ENCODE peak calls at places on chromosomes 16 and 17, in ten cellular contexts. One of them, this sample, is unnamed. For H3K4me1, the result is how much of the 10 kb centered on the place peaks cover.

GRCh38 chr16:10688291-10688690 is 6.4 kb downstream of the TEKT5 start:
- DNase-seq in A673: no peak
- DNase-seq in A549: no peak
- DNase-seq in DND-41: no peak
- DNase-seq in thoracic aorta: no peak
- DNase-seq in tibial artery: no peak
- DNase-seq in pancreas: peak
- DNase-seq in left ventricle myocardium inferior: no peak
- DNase-seq in ovary: no peak
- DNase-seq in IMR-90: no peak
- DNase-seq in this sample: no peak

GRCh38 chr16:57500578-57501111 is 14.4 kb upstream of the DOK4 start:
- DNase-seq in thoracic aorta: no peak
- DNase-seq in A549: no peak
- DNase-seq in DND-41: peak
- DNase-seq in pancreas: peak
- DNase-seq in A673: no peak
- DNase-seq in IMR-90: no peak
- DNase-seq in tibial artery: no peak
- DNase-seq in left ventricle myocardium inferior: peak
- DNase-seq in ovary: no peak
- DNase-seq in this sample: peak

GRCh38 chr16:89288577-89288844 is 71.0 kb downstream of the ZNF778 start:
- DNase-seq in left ventricle myocardium inferior: no peak
- DNase-seq in pancreas: no peak
- DNase-seq in A673: no peak
- DNase-seq in ovary: no peak
- DNase-seq in A549: no peak
- DNase-seq in tibial artery: no peak
- DNase-seq in thoracic aorta: no peak
- DNase-seq in IMR-90: no peak
- DNase-seq in DND-41: no peak
- DNase-seq in this sample: no peak

GRCh38 chr16:75138636-75139035 is 9.7 kb upstream of the ZFP1 start:
- DNase-seq in ovary: no peak
- DNase-seq in DND-41: no peak
- DNase-seq in thoracic aorta: no peak
- DNase-seq in left ventricle myocardium inferior: no peak
- DNase-seq in A549: no peak
- DNase-seq in pancreas: no peak
- DNase-seq in tibial artery: no peak
- DNase-seq in A673: peak
- DNase-seq in IMR-90: no peak
- DNase-seq in this sample: no peak

GRCh38 chr16:22109258-22109898 is 17.0 kb downstream of the VWA3A start:
- DNase-seq in thoracic aorta: no peak
- DNase-seq in A549: no peak
- DNase-seq in left ventricle myocardium inferior: no peak
- DNase-seq in tibial artery: no peak
- DNase-seq in DND-41: no peak
- DNase-seq in A673: no peak
- DNase-seq in ovary: no peak
- DNase-seq in pancreas: no peak
- DNase-seq in IMR-90: no peak
- DNase-seq in this sample: no peak

GRCh38 chr16:69555437-69555836 is 10.3 kb upstream of the NFAT5 start:
- DNase-seq in A549: no peak
- DNase-seq in ovary: no peak
- DNase-seq in DND-41: no peak
- DNase-seq in thoracic aorta: no peak
- DNase-seq in tibial artery: no peak
- DNase-seq in left ventricle myocardium inferior: no peak
- DNase-seq in IMR-90: no peak
- DNase-seq in A673: no peak
- DNase-seq in pancreas: no peak
- DNase-seq in this sample: no peak

GRCh38 chr16:83853834-83854233 is 45.1 kb upstream of the MLYCD start:
- DNase-seq in left ventricle myocardium inferior: no peak
- DNase-seq in pancreas: no peak
- DNase-seq in DND-41: no peak
- DNase-seq in thoracic aorta: no peak
- DNase-seq in IMR-90: no peak
- DNase-seq in A549: no peak
- DNase-seq in ovary: no peak
- DNase-seq in A673: no peak
- DNase-seq in tibial artery: no peak
- DNase-seq in this sample: no peak

GRCh38 chr17:27236710-27237315 is 57.1 kb upstream of the WSB1 start:
- DNase-seq in left ventricle myocardium inferior: peak
- DNase-seq in IMR-90: peak
- DNase-seq in pancreas: peak
- DNase-seq in A673: peak
- DNase-seq in tibial artery: peak
- DNase-seq in A549: peak
- DNase-seq in DND-41: peak
- DNase-seq in ovary: peak
- DNase-seq in thoracic aorta: no peak
- DNase-seq in this sample: no peak

GRCh38 chr16:67922740-67923139 is 8.9 kb downstream of the CTRL start:
- DNase-seq in A549: no peak
- DNase-seq in pancreas: no peak
- DNase-seq in tibial artery: no peak
- DNase-seq in thoracic aorta: no peak
- DNase-seq in DND-41: no peak
- DNase-seq in IMR-90: no peak
- DNase-seq in ovary: no peak
- DNase-seq in A673: no peak
- DNase-seq in left ventricle myocardium inferior: no peak
- DNase-seq in this sample: no peak

GRCh38 chr16:67917140-67917851 is 14.4 kb downstream of the CTRL start:
- DNase-seq in left ventricle myocardium inferior: peak
- DNase-seq in thoracic aorta: no peak
- DNase-seq in tibial artery: no peak
- DNase-seq in IMR-90: peak
- DNase-seq in A549: no peak
- DNase-seq in ovary: no peak
- DNase-seq in A673: no peak
- DNase-seq in pancreas: no peak
- DNase-seq in DND-41: no peak
- DNase-seq in this sample: no peak

GRCh38 chr16:67922221-67922620 is 9.4 kb downstream of the CTRL start:
- DNase-seq in tibial artery: no peak
- DNase-seq in A673: no peak
- DNase-seq in DND-41: no peak
- DNase-seq in A549: no peak
- DNase-seq in IMR-90: peak
- DNase-seq in left ventricle myocardium inferior: no peak
- DNase-seq in pancreas: no peak
- DNase-seq in ovary: no peak
- DNase-seq in thoracic aorta: no peak
- DNase-seq in this sample: no peak

GRCh38 chr16:67917852-67918236 is 13.8 kb downstream of the CTRL start:
- DNase-seq in A673: peak
- DNase-seq in A549: peak
- DNase-seq in left ventricle myocardium inferior: no peak
- DNase-seq in ovary: no peak
- DNase-seq in pancreas: no peak
- DNase-seq in tibial artery: no peak
- DNase-seq in DND-41: no peak
- DNase-seq in thoracic aorta: no peak
- DNase-seq in IMR-90: peak
- DNase-seq in this sample: no peak

GRCh38 chr16:67919618-67920210 is 11.9 kb downstream of the CTRL start:
- DNase-seq in A549: no peak
- DNase-seq in ovary: no peak
- DNase-seq in thoracic aorta: no peak
- DNase-seq in DND-41: no peak
- DNase-seq in left ventricle myocardium inferior: no peak
- DNase-seq in tibial artery: no peak
- DNase-seq in IMR-90: no peak
- DNase-seq in A673: no peak
- DNase-seq in pancreas: no peak
- DNase-seq in this sample: no peak
- TF ChIP-seq CTCF in A549: no peak
- TF ChIP-seq CTCF in ovary: no peak
- TF ChIP-seq CTCF in thoracic aorta: no peak
- TF ChIP-seq CTCF in DND-41: peak
- TF ChIP-seq CTCF in left ventricle myocardium inferior: peak
- TF ChIP-seq CTCF in tibial artery: no peak
- TF ChIP-seq CTCF in IMR-90: peak
- TF ChIP-seq CTCF in A673: no peak
- TF ChIP-seq CTCF in pancreas: no peak
- TF ChIP-seq CTCF in this sample: no peak

GRCh38 chr17:56887552-56888467 is 26.0 kb downstream of the TRIM25 start:
- DNase-seq in pancreas: no peak
- DNase-seq in A549: no peak
- DNase-seq in thoracic aorta: no peak
- DNase-seq in DND-41: no peak
- DNase-seq in IMR-90: peak
- DNase-seq in left ventricle myocardium inferior: no peak
- DNase-seq in A673: no peak
- DNase-seq in tibial artery: no peak
- DNase-seq in ovary: no peak
- DNase-seq in this sample: no peak

GRCh38 chr17:56884483-56885144 is 29.2 kb downstream of the TRIM25 start:
- DNase-seq in A673: no peak
- DNase-seq in left ventricle myocardium inferior: no peak
- DNase-seq in ovary: no peak
- DNase-seq in DND-41: no peak
- DNase-seq in pancreas: no peak
- DNase-seq in thoracic aorta: no peak
- DNase-seq in IMR-90: no peak
- DNase-seq in tibial artery: no peak
- DNase-seq in A549: no peak
- DNase-seq in this sample: no peak

GRCh38 chr17:56886288-56886721 is 27.5 kb downstream of the TRIM25 start:
- DNase-seq in A673: no peak
- DNase-seq in pancreas: no peak
- DNase-seq in left ventricle myocardium inferior: no peak
- DNase-seq in A549: no peak
- DNase-seq in IMR-90: no peak
- DNase-seq in tibial artery: no peak
- DNase-seq in thoracic aorta: no peak
- DNase-seq in DND-41: no peak
- DNase-seq in ovary: no peak
- DNase-seq in this sample: no peak

GRCh38 chr17:56890390-56890789 is 23.5 kb downstream of the TRIM25 start:
- DNase-seq in left ventricle myocardium inferior: no peak
- DNase-seq in A549: no peak
- DNase-seq in tibial artery: no peak
- DNase-seq in thoracic aorta: no peak
- DNase-seq in ovary: no peak
- DNase-seq in IMR-90: no peak
- DNase-seq in DND-41: no peak
- DNase-seq in pancreas: no peak
- DNase-seq in A673: no peak
- DNase-seq in this sample: no peak

GRCh38 chr17:56887105-56887504 is 26.7 kb downstream of the TRIM25 start:
- DNase-seq in pancreas: no peak
- DNase-seq in A673: no peak
- DNase-seq in A549: no peak
- DNase-seq in thoracic aorta: no peak
- DNase-seq in DND-41: no peak
- DNase-seq in tibial artery: no peak
- DNase-seq in IMR-90: peak
- DNase-seq in left ventricle myocardium inferior: no peak
- DNase-seq in ovary: no peak
- DNase-seq in this sample: no peak
- H3K27ac ChIP-seq in pancreas: no peak
- H3K27ac ChIP-seq in A673: no peak
- H3K27ac ChIP-seq in A549: no peak
- H3K27ac ChIP-seq in thoracic aorta: no peak
- H3K27ac ChIP-seq in DND-41: no peak
- H3K27ac ChIP-seq in tibial artery: no peak
- H3K27ac ChIP-seq in IMR-90: no peak
- H3K27ac ChIP-seq in left ventricle myocardium inferior: no peak
- H3K27ac ChIP-seq in ovary: no peak
- H3K27ac ChIP-seq in this sample: no peak

DNA sequence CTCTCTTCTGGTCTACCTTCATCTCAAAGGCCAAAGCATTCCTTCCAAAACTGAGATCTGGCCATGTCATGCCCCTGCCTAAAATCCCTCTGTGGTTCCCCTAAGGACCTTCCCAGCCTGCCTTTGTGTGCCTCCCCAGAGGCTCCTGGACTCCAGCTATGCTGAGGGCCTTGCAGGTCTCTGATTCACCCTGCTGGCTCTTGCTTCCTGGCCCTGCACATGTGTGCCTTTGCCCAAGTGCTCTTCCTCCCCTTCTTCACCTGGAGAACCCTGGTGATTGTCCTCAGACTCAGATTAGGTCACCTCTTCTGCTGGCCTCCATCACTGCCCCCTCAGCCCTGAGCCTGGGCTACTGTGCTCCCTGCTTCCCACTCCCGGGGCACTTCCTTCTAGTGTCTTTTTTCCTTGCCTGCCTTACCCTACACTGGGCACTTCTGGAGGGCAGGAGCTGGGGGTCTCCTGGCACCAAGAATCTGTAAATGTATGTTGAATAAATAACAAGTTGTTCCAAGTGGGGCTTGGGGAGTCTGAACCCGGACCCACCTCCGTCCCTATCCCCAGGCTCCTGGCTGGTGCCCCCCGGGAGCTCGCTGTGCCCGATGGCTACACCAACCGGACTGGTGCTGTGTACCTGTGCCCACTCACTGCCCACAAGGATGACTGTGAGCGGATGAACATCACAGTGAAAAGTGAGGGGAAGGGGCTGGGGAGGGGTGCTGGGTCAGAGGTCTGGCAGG is 7.8 kb downstream of the ITGA3 start:
- DNase-seq in ovary: peak
- DNase-seq in left ventricle myocardium inferior: no peak
- DNase-seq in pancreas: no peak
- DNase-seq in A549: no peak
- DNase-seq in DND-41: no peak
- DNase-seq in tibial artery: no peak
- DNase-seq in IMR-90: peak
- DNase-seq in thoracic aorta: no peak
- DNase-seq in A673: no peak
- DNase-seq in this sample: no peak
- H3K4me1 ChIP-seq in ovary: under half
- H3K4me1 ChIP-seq in left ventricle myocardium inferior: half or more
- H3K4me1 ChIP-seq in pancreas: under half
- H3K4me1 ChIP-seq in A549: half or more
- H3K4me1 ChIP-seq in DND-41: under half
- H3K4me1 ChIP-seq in tibial artery: under half
- H3K4me1 ChIP-seq in IMR-90: half or more
- H3K4me1 ChIP-seq in thoracic aorta: half or more
- H3K4me1 ChIP-seq in A673: under half
- H3K4me1 ChIP-seq in this sample: half or more

GRCh38 chr17:28726912-28727726 is 1.1 kb upstream of the TLCD1 start:
- DNase-seq in IMR-90: peak
- DNase-seq in A673: peak
- DNase-seq in ovary: peak
- DNase-seq in A549: peak
- DNase-seq in left ventricle myocardium inferior: peak
- DNase-seq in pancreas: peak
- DNase-seq in DND-41: peak
- DNase-seq in thoracic aorta: no peak
- DNase-seq in tibial artery: peak
- DNase-seq in this sample: peak

GRCh38 chr17:28724500-28725165 is 1.4 kb downstream of the TLCD1 start:
- DNase-seq in IMR-90: no peak
- DNase-seq in ovary: no peak
- DNase-seq in left ventricle myocardium inferior: no peak
- DNase-seq in tibial artery: no peak
- DNase-seq in DND-41: no peak
- DNase-seq in A673: no peak
- DNase-seq in thoracic aorta: no peak
- DNase-seq in A549: no peak
- DNase-seq in pancreas: no peak
- DNase-seq in this sample: no peak

GRCh38 chr17:28726396-28726911 is 421 bp upstream of the TLCD1 start:
- DNase-seq in A549: peak
- DNase-seq in pancreas: peak
- DNase-seq in tibial artery: peak
- DNase-seq in DND-41: peak
- DNase-seq in thoracic aorta: no peak
- DNase-seq in left ventricle myocardium inferior: no peak
- DNase-seq in A673: peak
- DNase-seq in ovary: no peak
- DNase-seq in IMR-90: peak
- DNase-seq in this sample: peak

GRCh38 chr17:28725660-28726395 is at the start of gene TLCD1:
- DNase-seq in pancreas: peak
- DNase-seq in thoracic aorta: no peak
- DNase-seq in ovary: peak
- DNase-seq in IMR-90: peak
- DNase-seq in A549: peak
- DNase-seq in A673: peak
- DNase-seq in DND-41: peak
- DNase-seq in left ventricle myocardium inferior: peak
- DNase-seq in tibial artery: peak
- DNase-seq in this sample: peak

DNA sequence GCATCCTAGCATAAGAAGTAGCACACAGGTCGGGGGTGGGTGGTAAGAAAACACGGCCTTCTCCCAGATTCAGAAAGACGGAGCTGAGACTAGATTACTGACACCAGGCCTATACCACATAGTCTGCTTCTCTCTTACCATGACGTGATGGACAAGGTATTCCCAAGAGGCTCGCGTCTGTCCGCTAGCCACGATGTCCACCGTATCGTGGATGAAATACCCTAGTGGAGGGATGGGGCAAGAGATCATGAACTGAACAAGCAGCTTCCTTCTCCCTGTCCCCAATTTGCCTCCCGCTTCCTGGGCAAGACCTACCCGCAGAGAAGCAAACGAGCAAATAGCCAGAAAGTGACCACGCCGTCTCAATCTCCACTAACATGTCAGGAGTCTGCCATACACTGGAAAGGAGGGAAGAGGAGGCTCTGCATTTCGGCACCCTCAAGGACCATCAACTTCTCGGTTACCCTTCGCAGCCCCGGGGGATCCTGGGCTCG is 820 bp downstream of the TLCD1 start:
- DNase-seq in ovary: no peak
- DNase-seq in pancreas: no peak
- DNase-seq in A549: peak
- DNase-seq in tibial artery: no peak
- DNase-seq in left ventricle myocardium inferior: no peak
- DNase-seq in DND-41: peak
- DNase-seq in A673: peak
- DNase-seq in thoracic aorta: no peak
- DNase-seq in IMR-90: peak
- DNase-seq in this sample: no peak
- TF ChIP-seq CTCF in ovary: no peak
- TF ChIP-seq CTCF in pancreas: no peak
- TF ChIP-seq CTCF in A549: no peak
- TF ChIP-seq CTCF in tibial artery: no peak
- TF ChIP-seq CTCF in left ventricle myocardium inferior: no peak
- TF ChIP-seq CTCF in DND-41: no peak
- TF ChIP-seq CTCF in A673: no peak
- TF ChIP-seq CTCF in thoracic aorta: no peak
- TF ChIP-seq CTCF in IMR-90: no peak
- TF ChIP-seq CTCF in this sample: no peak

This sample was measured in left lung.